ENCODE peak calls at places on chromosomes 4 and X, in seven cellular contexts. V is vagina, A is prostate gland, T is tibial artery, O is NT2/D1, M is tibial nerve, P is esophagus squamous epithelium. K is an unnamed sample.

GRCh38 chrX:6184900-6185515 is 43.7 kb downstream of the NLGN4X start:
- DNase-seq in V (no peak), A (no peak), T (no peak), O (no peak), M (no peak), P (no peak), K (no peak)

GRCh38 chr4:74659576-74660411 is 134.5 kb downstream of the BTC start:
- DNase-seq in V (no peak), A (peak; percentile 5), T (no peak), O (no peak), M (no peak), P (no peak), K (no peak)

GRCh38 chrX:14497184-14497666 is 32.1 kb upstream of the GLRA2 start:
- DNase-seq in V (no peak), A (no peak), T (peak; percentile 19), O (no peak), M (no peak), P (no peak), K (no peak)

GRCh38 chr4:18882468-18882867 is 860.9 kb upstream of the LCORL start:
- DNase-seq in V (no peak), A (no peak), T (no peak), O (peak; percentile 18), M (no peak), P (no peak), K (peak; percentile 22)

GRCh38 chr4:30839583-30840520 is 119.7 kb downstream of the PCDH7 start:
- DNase-seq in V (no peak), A (no peak), T (no peak), O (no peak), M (no peak), P (no peak), K (no peak)

GRCh38 chrX:146278381-146278780 is 460.8 kb downstream of the SLITRK2 start:
- DNase-seq in V (no peak), A (no peak), T (no peak), O (peak; percentile 1), M (no peak), P (no peak), K (no peak)

GRCh38 chr4:53923921-53924320 is 140.5 kb downstream of the CHIC2 start:
- DNase-seq in V (no peak), A (no peak), T (no peak), O (no peak), M (no peak), P (no peak), K (no peak)

GRCh38 chr4:138576684-138577083 is 334.5 kb upstream of the SLC7A11 start:
- DNase-seq in V (no peak), A (no peak), T (no peak), O (no peak), M (no peak), P (no peak), K (peak; percentile 58)

GRCh38 chrX:11908371-11908770 is 150.3 kb downstream of the MSL3 start:
- DNase-seq in V (no peak), A (no peak), T (no peak), O (peak; percentile 8), M (no peak), P (no peak), K (peak; percentile 25)

GRCh38 chr4:107253579-107254068 is 217.5 kb upstream of the DKK2 start:
- DNase-seq in V (no peak), A (no peak), T (no peak), O (no peak), M (no peak), P (no peak), K (no peak)

GRCh38 chrX:54921427-54922021 is 900 bp downstream of the TRO start:
- DNase-seq in V (peak; percentile 85), A (peak; percentile 16), T (peak; percentile 48), O (peak; percentile 43), M (peak; percentile 29), P (no peak), K (no peak)

GRCh38 chrX:13693341-13693871 is 4.5 kb downstream of the RAB9A start:
- DNase-seq in V (no peak), A (no peak), T (no peak), O (no peak), M (no peak), P (no peak), K (no peak)

GRCh38 chr4:145178740-145179139 is 1.6 kb downstream of the OTUD4 start:
- DNase-seq in V (no peak), A (no peak), T (no peak), O (no peak), M (no peak), P (no peak), K (no peak)

GRCh38 chrX:13620202-13620601 is 32.7 kb upstream of the TCEANC start:
- DNase-seq in V (no peak), A (no peak), T (no peak), O (peak; percentile 50), M (no peak), P (no peak), K (peak; percentile 21)

GRCh38 chrX:100615015-100615414 is 21.6 kb downstream of the TSPAN6 start:
- DNase-seq in V (no peak), A (peak; percentile 4), T (no peak), O (peak; percentile 27), M (peak; percentile 7), P (no peak), K (peak; percentile 70)

GRCh38 chrX:114462266-114462665 is 121.6 kb upstream of the HTR2C start:
- DNase-seq in V (no peak), A (no peak), T (no peak), O (no peak), M (no peak), P (no peak), K (peak; percentile 100)

GRCh38 chr4:149708513-149709175 is 107.0 kb downstream of the IQCM start:
- DNase-seq in V (no peak), A (no peak), T (no peak), O (no peak), M (no peak), P (no peak), K (no peak)

GRCh38 chr4:956531-957230 is 16.7 kb downstream of the DGKQ start:
- DNase-seq in V (no peak), A (no peak), T (peak; percentile 7), O (no peak), M (no peak), P (no peak), K (peak; percentile 2)

GRCh38 chr4:39047691-39048090 is 14.3 kb upstream of the KLHL5 start:
- DNase-seq in V (no peak), A (no peak), T (no peak), O (no peak), M (no peak), P (no peak), K (no peak)

GRCh38 chr4:125951275-125951887 is 636.6 kb downstream of the FAT4 start:
- DNase-seq in V (no peak), A (no peak), T (no peak), O (no peak), M (no peak), P (no peak), K (no peak)

DNA sequence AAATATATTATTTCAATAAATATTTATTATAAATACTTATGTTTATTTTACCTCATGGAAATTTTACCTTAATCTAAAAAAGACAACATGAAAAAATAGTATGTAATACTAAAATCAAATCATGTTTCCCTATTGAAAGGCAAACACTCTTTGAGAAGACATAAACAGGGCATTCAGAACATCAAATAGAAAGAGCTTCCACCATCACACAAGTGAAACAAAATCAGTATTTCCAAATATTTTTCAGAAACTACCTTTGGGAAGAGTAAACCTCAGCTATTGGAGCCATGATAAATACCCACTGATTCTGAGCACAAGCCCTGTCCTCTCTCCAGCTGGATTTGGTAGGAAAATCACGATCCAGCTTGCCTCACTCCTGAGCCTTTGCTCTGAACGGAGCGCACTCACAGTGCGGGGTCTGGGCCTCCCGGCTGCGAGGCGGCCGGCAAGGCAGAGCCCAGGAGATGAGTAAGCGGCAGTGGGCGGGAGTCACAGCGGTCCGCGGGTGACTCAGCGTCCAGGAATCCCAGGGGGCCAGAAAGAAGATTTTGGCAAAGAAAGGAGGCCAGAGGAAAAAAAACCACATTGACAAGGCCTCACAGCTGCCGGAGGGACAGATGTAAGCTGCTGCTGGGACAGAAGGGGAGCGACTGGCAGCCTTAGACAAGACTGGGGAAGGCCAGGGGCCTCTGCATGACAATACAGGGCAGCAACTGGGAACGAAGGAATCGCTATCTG is 14.7 kb upstream of the ANXA5 start:
- DNase-seq in V (peak; percentile 93), A (peak; percentile 28), T (peak; percentile 89), O (peak; percentile 87), M (peak; percentile 77), P (no peak), K (peak; percentile 77)
- H3K4me3 ChIP-seq in V (no peak overlapping the region), A (peak overlapping the region; percentile 10), T (peak overlapping the region; percentile 26), O (no peak overlapping the region), M (peak overlapping the region; percentile 14), P (peak overlapping the region; percentile 18), K (peak overlapping the region; percentile 1)

DNA sequence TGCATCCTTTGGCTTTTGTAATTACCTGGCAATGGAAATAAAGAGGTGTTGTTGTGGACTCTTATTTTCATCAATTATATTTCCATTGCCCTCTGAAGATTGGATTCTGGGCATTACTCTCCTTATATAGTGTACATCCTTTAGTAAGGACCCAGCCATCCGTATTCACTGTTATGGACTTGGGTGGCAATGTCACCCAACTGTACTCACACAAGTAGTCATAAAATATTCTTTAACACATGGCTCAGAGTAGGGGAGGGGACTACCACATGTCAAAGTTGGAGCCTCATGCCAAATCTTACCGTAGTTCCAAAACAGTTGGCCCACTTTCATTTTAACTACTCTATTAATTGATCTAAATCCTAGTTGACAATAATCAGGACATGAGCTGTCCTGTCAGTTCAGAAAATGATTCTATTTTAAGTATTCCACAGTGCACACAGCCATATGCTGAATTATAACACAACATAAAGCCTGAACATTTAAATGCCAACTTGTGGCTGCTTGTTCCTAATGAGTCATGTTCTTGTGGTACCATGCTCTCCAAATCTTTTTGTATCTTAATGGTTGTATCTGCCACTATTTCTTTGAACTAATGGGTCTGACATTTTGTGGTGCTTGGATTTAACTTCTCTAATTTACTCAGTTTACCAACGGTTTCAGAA is 4.9 kb downstream of the FRAS1 start:
- DNase-seq in V (no peak), A (no peak), T (no peak), O (no peak), M (no peak), P (no peak), K (no peak)
- H3K27me3 ChIP-seq in V (no peaks in the 10 kb centered on the region), A (no peaks in the 10 kb centered on the region), T (no peaks in the 10 kb centered on the region), O (peaks cover 8% of the 10 kb centered on the region), M (peaks cover 6% of the 10 kb centered on the region), P (no peaks in the 10 kb centered on the region), K (no peaks in the 10 kb centered on the region)

GRCh38 chr4:181525641-181526040 is 717.6 kb upstream of the TENM3 start:
- DNase-seq in V (no peak), A (no peak), T (no peak), O (no peak), M (no peak), P (no peak), K (peak; percentile 26)
- H3K4me1 ChIP-seq in V (no peaks in the 10 kb centered on the region), A (no peaks in the 10 kb centered on the region), T (no peaks in the 10 kb centered on the region), O (no peaks in the 10 kb centered on the region), M (no peaks in the 10 kb centered on the region), P (no peaks in the 10 kb centered on the region), K (peaks cover 3% of the 10 kb centered on the region)

DNA sequence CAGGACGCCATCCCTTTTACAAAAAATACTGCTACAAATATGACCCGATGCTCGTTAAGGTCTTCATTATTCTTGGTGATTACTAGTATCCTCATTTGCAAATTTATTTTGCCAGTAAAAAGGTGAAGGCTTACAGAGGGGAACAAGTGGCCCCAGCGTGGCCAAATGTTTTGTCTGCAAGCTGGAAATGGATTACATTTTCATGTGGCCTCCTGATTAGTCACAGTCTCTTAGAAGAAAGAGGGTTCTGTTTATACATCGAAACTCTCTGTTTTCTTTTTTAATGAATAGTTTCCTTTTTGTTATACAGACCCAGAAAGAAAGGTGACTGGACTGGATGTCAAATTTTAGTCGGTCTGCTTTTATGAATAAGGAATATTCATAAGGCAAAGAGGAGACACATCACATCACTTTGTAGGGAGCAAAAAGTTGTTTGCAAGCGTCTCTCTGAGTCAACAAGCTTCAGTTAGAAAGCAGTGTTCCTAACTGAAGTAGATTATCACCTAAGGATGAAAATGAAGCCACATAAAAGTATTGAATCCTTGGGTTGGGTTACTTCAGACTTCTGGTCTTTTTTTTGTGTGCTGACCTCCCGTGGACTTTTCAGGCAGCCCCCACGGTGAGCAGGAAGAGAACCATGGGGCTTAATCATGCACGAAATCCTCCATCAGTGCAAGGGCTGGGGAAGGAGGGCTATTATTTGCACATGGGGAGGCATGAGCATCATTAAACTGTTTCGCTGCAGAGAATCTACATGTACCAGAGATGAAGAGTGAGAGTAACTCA is 125.6 kb downstream of the ARSF start:
- DNase-seq in V (no peak), A (no peak), T (no peak), O (no peak), M (no peak), P (no peak), K (no peak)
- H3K4me3 ChIP-seq in V (no peak overlapping the region), A (no peak overlapping the region), T (no peak overlapping the region), O (no peak overlapping the region), M (no peak overlapping the region), P (no peak overlapping the region), K (no peak overlapping the region)